ENCODE peak calls at places on chromosomes 12 and 14, in nine cellular contexts. Y is fibroblast of lung, F is neural progenitor cell, A is tibial nerve, H is upper lobe of right lung, W is psoas muscle, I is substantia nigra, O is ascending aorta, C is A549. K is an unnamed sample.

GRCh38 chr12:89992668-89993401 is 284.2 kb upstream of the ATP2B1 start:
- DNase-seq in O (no peak), A (no peak), H (no peak), W (no peak), I (no peak), C (no peak), F (no peak), Y (no peak), K (no peak)

GRCh38 chr12:26112703-26113147 is 12.1 kb downstream of the BHLHE41 start:
- DNase-seq in Y (no peak), H (no peak), W (no peak), O (no peak), F (peak), I (no peak), C (no peak), A (no peak), K (no peak)

GRCh38 chr12:42166501-42166900 is 21.8 kb upstream of the GXYLT1 start:
- DNase-seq in H (no peak), I (no peak), F (no peak), A (no peak), Y (no peak), C (no peak), W (no peak), O (no peak), K (no peak)

GRCh38 chr14:103772078-103772712 is 56.6 kb downstream of the ZFYVE21 start:
- DNase-seq in H (no peak), O (no peak), Y (no peak), F (no peak), W (no peak), A (no peak), I (no peak), C (no peak), K (no peak)

GRCh38 chr12:78118036-78118435 is 287.3 kb downstream of the NAV3 start:
- DNase-seq in H (no peak), A (no peak), C (peak), W (no peak), F (peak), I (no peak), Y (no peak), O (no peak), K (no peak)

GRCh38 chr12:30691122-30691879 is 4.4 kb downstream of the IPO8 start:
- DNase-seq in Y (peak), H (no peak), O (no peak), W (peak), A (peak), C (peak), I (no peak), F (no peak), K (no peak)

GRCh38 chr14:105884808-105885281 is 358.5 kb downstream of the TMEM121 start:
- DNase-seq in O (no peak), A (no peak), I (no peak), C (no peak), F (no peak), Y (no peak), W (no peak), H (no peak), K (no peak)

GRCh38 chr12:93184664-93185368 is 192.9 kb upstream of the NUDT4 start:
- DNase-seq in F (no peak), A (no peak), C (no peak), H (no peak), I (no peak), Y (no peak), O (no peak), W (no peak), K (no peak)

GRCh38 chr14:38528582-38528981 is 272.7 kb upstream of the CLEC14A start:
- DNase-seq in H (no peak), W (no peak), O (no peak), I (no peak), A (no peak), F (no peak), C (no peak), Y (no peak), K (no peak)

GRCh38 chr14:58285132-58285531 is 13.2 kb upstream of the ARID4A start:
- DNase-seq in O (no peak), C (no peak), A (no peak), H (no peak), I (no peak), F (no peak), W (no peak), Y (no peak), K (no peak)

GRCh38 chr14:75459099-75459741 is 31.4 kb downstream of the JDP2 start:
- DNase-seq in H (no peak), F (no peak), W (no peak), Y (no peak), C (peak), I (peak), A (no peak), O (no peak), K (no peak)

GRCh38 chr14:37988472-37988871 is 219.2 kb upstream of the SSTR1 start:
- DNase-seq in A (no peak), W (no peak), Y (no peak), C (no peak), F (no peak), I (no peak), O (no peak), H (no peak), K (no peak)

GRCh38 chr12:122909442-122910288 is 13.7 kb upstream of the VPS37B start:
- DNase-seq in H (peak), O (no peak), W (no peak), I (peak), C (no peak), Y (no peak), F (peak), A (no peak), K (no peak)

GRCh38 chr12:5872745-5873144 is 72.3 kb downstream of the ANO2 start:
- DNase-seq in W (no peak), A (no peak), Y (peak), H (no peak), F (peak), C (peak), O (no peak), I (no peak), K (no peak)

GRCh38 chr12:98369601-98370000 is 145.8 kb upstream of the TMPO start:
- DNase-seq in I (no peak), A (no peak), H (no peak), C (no peak), O (no peak), F (no peak), W (no peak), Y (no peak), K (no peak)

GRCh38 chr14:61341275-61342210 is 20.2 kb downstream of the PRKCH start:
- DNase-seq in C (no peak), A (no peak), O (no peak), Y (no peak), H (no peak), F (no peak), I (no peak), W (no peak), K (no peak)

GRCh38 chr12:130981947-130982346 is 28.2 kb downstream of the ADGRD1 start:
- DNase-seq in I (no peak), O (no peak), W (no peak), F (no peak), C (no peak), Y (no peak), H (no peak), A (no peak), K (no peak)

GRCh38 chr14:71710001-71710400 is 222.2 kb upstream of the RGS6 start:
- DNase-seq in Y (no peak), I (no peak), W (no peak), H (no peak), F (no peak), C (no peak), A (no peak), O (no peak), K (no peak)
- H3K27ac ChIP-seq in Y (no peak), I (no peak), W (no peak), H (no peak), F (no peak), C (no peak), A (peak), O (no peak), K (no peak)

DNA sequence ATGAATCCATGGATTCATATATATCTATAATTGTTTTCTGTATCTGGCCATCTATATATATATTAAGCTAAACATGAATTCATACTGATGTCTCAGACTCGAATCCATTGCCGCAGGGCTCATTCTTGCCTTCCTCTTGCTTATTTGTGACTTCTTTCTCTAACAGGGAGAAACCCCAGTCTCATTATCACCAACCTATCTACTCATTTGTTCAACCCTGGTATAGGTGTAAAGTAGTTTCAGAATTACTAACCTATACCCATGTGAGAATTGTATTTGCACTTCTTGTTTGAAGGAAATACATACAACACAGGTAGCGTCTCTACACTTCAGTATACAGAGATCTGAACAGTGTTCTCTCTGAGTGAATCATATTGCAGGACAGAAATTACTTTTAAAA is 77.7 kb downstream of the PTPN11 start:
- DNase-seq in C (no peak), Y (no peak), A (no peak), H (no peak), O (no peak), W (no peak), F (no peak), I (no peak), K (no peak)
- H3K27ac ChIP-seq in C (no peak), Y (no peak), A (no peak), H (no peak), O (no peak), W (no peak), F (no peak), I (no peak), K (no peak)

DNA sequence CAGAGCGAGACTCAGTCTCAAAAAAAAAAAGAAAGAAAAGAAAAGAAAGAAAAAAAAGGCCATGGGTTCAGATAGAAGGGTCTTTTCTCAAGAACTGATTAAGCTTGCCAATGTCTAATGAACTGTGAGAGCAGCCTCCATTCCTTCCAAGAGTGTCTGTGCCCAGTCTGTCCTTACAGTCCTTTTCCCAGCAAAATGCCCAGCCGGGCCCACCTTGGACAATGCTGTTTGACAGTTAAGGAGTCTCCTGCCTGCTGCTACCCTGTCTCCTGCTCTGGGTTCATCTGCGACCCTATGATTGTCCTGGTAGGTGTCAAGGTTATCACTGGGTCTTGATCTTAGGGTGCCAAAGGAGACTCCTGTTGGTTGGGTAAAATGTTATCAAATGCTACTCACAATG is 21.4 kb downstream of the SYNE3 start:
- DNase-seq in H (no peak), W (no peak), C (no peak), A (no peak), O (no peak), I (no peak), F (no peak), Y (no peak), K (no peak)
- H3K27ac ChIP-seq in H (peak), W (no peak), C (no peak), A (peak), O (peak), I (peak), F (no peak), Y (no peak), K (peak)

GRCh38 chr14:92368001-92368400 is 45.0 kb downstream of the SLC24A4 start:
- DNase-seq in A (no peak), W (no peak), Y (no peak), H (no peak), I (no peak), F (no peak), O (no peak), C (no peak), K (no peak)
- H3K27ac ChIP-seq in A (no peak), W (no peak), Y (no peak), H (no peak), I (no peak), F (no peak), O (no peak), C (no peak), K (no peak)

DNA sequence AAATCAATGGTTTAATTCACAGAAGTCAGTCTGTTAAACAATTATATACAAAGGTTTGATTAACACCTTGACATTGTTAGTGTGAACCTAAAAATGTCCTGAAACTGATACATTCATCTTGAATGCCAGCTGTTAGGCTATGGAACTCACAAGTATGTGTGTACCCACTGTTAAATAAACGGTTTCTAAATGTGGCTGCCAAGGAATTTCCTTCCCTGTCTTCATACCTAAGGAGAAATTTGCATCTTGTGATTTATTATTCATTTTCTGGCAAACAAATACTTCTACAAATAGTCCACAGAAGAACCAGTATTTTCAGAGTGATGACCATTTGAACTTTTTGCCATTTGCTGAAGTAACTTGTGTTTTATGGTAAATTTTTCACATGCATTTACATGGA is 118.3 kb downstream of the KICS2 start:
- DNase-seq in W (no peak), Y (peak), A (no peak), H (no peak), O (no peak), F (no peak), I (no peak), C (no peak), K (no peak)
- H3K27ac ChIP-seq in W (no peak), Y (no peak), A (no peak), H (no peak), O (no peak), F (no peak), I (no peak), C (no peak), K (no peak)

GRCh38 chr14:55604900-55605418 is 25.0 kb downstream of the KTN1 start:
- DNase-seq in O (no peak), F (no peak), W (no peak), I (no peak), H (no peak), C (no peak), A (no peak), Y (no peak), K (no peak)

GRCh38 chr14:55603401-55603953 is 23.5 kb downstream of the KTN1 start:
- DNase-seq in Y (no peak), A (no peak), F (no peak), I (no peak), H (no peak), O (no peak), W (no peak), C (no peak), K (no peak)

GRCh38 chr14:55599250-55599879 is 19.4 kb downstream of the KTN1 start:
- DNase-seq in H (peak), C (peak), O (no peak), F (no peak), I (no peak), Y (no peak), W (peak), A (no peak), K (no peak)

GRCh38 chr14:55604467-55604866 is 24.5 kb downstream of the KTN1 start:
- DNase-seq in C (no peak), O (no peak), W (no peak), H (no peak), A (no peak), F (no peak), Y (no peak), I (no peak), K (no peak)

DNA sequence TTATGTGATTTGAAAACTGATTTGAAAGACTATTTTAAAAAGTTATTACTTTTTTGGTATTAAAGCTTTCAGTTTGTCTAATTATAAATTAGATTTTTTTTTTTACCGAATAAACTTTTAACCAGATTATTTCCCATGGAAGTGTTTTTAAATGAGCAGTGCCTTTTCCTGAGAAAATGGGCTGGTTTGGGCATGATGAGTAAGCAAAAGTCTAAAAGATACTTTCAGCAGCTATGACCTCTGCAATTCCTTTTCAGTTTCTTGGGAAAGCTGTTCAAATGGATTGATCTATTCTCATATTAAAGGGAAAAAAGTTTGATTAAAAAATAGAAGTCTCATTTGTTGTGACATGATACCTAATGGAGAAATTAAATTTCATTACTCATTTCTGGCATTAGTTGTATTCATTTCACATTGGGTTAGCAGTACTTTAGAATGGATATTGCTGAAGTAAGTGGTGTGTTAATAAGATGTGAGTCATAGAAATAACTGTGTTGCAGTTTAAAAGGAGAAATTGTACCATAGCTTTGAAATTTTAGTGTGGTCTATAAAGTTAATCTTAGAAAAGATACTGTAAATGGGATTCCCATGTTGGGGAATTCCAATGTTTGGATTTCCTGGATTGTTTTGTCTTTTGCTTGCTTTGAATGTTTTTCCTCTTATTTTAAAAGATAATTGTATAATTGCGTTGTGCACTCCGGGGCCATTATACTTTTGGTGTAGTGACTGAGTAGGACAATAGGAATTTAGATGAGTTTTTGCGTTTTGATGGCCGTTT is 21.0 kb downstream of the KTN1 start:
- DNase-seq in C (peak), I (no peak), A (no peak), W (no peak), O (no peak), H (no peak), F (no peak), Y (peak), K (no peak)
- H3K27ac ChIP-seq in C (peak), I (no peak), A (no peak), W (peak), O (no peak), H (no peak), F (no peak), Y (no peak), K (no peak)

GRCh38 chr12:59595557-59596231 is at the start of gene SLC16A7:
- DNase-seq in A (peak), W (peak), F (no peak), C (peak), H (peak), Y (peak), I (peak), O (peak), K (peak)
- H3K27ac ChIP-seq in A (peak), W (peak), F (no peak), C (no peak), H (peak), Y (peak), I (peak), O (peak), K (peak)